ENCODE peak calls at places on chromosomes 4 and X, in six cellular contexts. M, W, U, Y, S and L are unnamed samples. For H3K27me3, the result is how much of the 10 kb centered on the place peaks cover.

GRCh38 chr4:92812652-92813051 is 508.9 kb downstream of the GRID2 start:
- DNase-seq in M (no peak), W (no peak), U (no peak), Y (no peak), S (no peak), L (no peak)

GRCh38 chrX:108312938-108313337 is 125.3 kb downstream of the COL4A6 start:
- DNase-seq in M (no peak), W (no peak), U (no peak), Y (peak), S (peak), L (no peak)

GRCh38 chr4:73919691-73920090 is 50.5 kb downstream of the CXCL1 start:
- DNase-seq in M (no peak), W (no peak), U (no peak), Y (no peak), S (no peak), L (no peak)

GRCh38 chrX:150257348-150258175 is 105.6 kb upstream of the MAMLD1 start:
- DNase-seq in M (no peak), W (no peak), U (no peak), Y (no peak), S (no peak), L (no peak)

GRCh38 chr4:134345249-134345648 is 143.7 kb upstream of the PABPC4L start:
- DNase-seq in M (no peak), W (no peak), U (no peak), Y (no peak), S (peak), L (no peak)

GRCh38 chr4:76758290-76758882 is 139.6 kb downstream of the SOWAHB start:
- DNase-seq in M (no peak), W (no peak), U (no peak), Y (no peak), S (peak), L (peak)

GRCh38 chrX:154374361-154375155 is at the start of gene FLNA:
- DNase-seq in M (peak), W (peak), U (peak), Y (no peak), S (peak), L (no peak)

GRCh38 chr4:19372365-19372764 is 879.3 kb upstream of the SLIT2 start:
- DNase-seq in M (no peak), W (no peak), U (no peak), Y (no peak), S (no peak), L (no peak)

GRCh38 chrX:119682019-119682989 is 10.7 kb downstream of the SEPTIN6 start:
- DNase-seq in M (no peak), W (no peak), U (no peak), Y (no peak), S (no peak), L (peak)

DNA sequence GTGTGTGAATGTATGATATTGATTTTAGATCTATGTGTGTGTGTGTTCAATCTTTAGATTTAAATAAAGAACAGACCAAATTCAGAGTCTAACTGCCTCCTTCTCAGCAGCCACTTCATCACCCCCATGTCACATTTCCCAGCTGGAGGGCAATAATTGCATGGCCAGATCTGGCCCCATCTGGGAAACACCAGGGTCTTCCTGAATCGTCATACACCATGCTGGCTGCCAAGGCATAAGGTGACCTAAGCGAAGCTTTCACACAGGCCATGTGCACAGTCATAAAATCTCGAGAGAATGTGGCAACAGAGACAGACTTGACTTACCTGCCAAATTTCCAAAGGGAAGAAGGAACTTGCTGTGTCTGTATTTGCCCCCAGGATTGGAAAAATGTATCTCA is 269 bp downstream of the PLAC1 start:
- DNase-seq in M (no peak), W (no peak), U (no peak), Y (no peak), S (no peak), L (no peak)
- H3K27me3 ChIP-seq in M (under half), W (under half), U (under half), Y (under half), S (under half), L (under half)

GRCh38 chr4:190019023-190019858 is 7.8 kb downstream of the FRG2 start:
- DNase-seq in M (no peak), W (peak), U (no peak), Y (no peak), S (no peak), L (no peak)

GRCh38 chr4:190018201-190018920 is 8.7 kb downstream of the FRG2 start:
- DNase-seq in M (no peak), W (no peak), U (no peak), Y (no peak), S (no peak), L (no peak)

GRCh38 chr4:190015538-190016368 is 11.3 kb downstream of the FRG2 start:
- DNase-seq in M (no peak), W (no peak), U (no peak), Y (no peak), S (no peak), L (no peak)

GRCh38 chr4:190016369-190017289 is 10.4 kb downstream of the FRG2 start:
- DNase-seq in M (no peak), W (peak), U (no peak), Y (no peak), S (no peak), L (no peak)

DNA sequence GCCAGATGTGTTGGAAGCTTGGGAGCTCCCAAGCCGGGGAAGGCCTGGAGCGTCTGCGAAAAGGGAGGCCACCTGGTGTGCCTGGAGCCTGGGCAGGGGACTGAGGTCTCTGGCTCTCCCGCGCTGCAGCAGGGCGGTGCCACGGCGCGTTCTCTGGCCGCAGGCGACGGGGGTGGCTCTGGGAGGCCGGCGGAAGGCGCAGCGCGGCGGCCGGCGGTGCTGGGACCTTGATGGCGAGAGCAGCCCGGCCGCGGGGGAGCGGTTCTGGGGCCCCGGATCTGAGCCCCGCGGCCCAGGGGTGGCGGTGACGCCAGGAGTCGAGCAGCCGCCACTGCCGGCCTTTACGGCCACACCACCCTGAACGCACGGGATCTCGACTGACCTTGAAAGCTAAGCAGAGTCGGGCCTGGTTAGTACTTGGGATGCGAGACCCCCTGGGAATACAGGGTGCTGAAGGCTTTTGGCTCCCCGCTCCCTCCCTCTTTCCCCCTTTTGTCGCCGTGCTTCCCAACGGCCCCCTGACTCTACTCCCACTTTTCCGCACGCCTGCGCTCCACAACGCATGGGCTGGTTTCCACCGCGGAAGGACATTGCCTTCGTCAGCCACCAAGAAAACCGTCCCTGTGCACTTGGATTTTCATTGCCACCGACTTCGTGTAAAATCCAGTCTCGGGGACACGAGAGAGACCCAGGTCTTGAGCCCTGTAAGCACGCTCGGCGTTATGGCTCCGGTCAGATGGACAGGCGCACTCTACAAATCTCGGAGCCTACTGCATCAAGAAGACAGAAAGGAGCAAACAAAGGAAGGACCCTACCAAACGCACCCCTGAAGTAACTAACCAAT is 9.5 kb downstream of the FRG2 start:
- DNase-seq in M (no peak), W (peak), U (no peak), Y (no peak), S (no peak), L (no peak)
- H3K27me3 ChIP-seq in M (under half), W (under half), U (half or more), Y (half or more), S (half or more), L (half or more)

GRCh38 chrX:1903380-1903935 is 288.6 kb downstream of the ASMT start:
- DNase-seq in M (no peak), W (no peak), U (no peak), Y (no peak), S (no peak), L (no peak)
- H3K27me3 ChIP-seq in M (under half), W (under half), U (under half), Y (under half), S (under half), L (under half)

DNA sequence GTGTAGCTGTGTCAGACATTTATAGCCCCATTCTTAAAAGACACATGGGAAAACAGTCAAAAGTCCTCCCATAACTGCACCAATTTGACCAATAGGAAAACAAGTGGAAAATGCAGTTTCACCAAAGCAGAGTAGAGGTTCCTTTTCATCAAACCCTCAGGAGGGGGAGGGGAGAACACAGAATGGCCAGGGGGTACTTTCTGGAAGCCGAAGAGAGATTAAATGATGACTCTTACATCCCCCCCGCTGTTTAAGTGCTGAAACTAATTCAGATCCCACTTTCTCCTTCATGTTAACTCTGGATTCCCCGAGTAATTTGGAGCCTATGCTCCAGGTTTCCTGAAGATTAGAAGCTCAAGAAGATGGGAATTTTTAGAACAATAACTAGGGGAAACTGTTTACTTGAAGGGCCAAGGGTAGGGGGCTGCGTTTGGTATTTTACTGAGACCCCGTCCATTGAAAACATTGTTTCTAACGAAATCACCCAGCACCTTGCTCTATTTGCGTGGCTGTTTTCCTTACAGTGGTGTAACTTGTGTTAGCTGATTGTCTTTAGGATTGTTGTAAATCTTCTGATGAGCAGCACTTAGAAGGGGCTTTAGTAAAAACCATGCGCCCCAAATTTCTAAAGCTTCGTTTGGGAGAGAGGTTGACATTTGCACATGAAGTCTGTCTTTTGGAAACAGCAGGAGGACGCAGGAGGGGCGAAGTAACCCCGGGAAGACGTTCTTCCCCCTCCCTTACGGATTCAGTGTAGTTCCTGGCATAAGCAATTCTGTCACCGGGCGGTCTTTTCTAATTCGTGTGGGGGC is 2.2 kb upstream of the LEF1 start:
- DNase-seq in M (no peak), W (no peak), U (no peak), Y (no peak), S (peak), L (no peak)
- H3K27me3 ChIP-seq in M (under half), W (under half), U (half or more), Y (half or more), S (under half), L (under half)

DNA sequence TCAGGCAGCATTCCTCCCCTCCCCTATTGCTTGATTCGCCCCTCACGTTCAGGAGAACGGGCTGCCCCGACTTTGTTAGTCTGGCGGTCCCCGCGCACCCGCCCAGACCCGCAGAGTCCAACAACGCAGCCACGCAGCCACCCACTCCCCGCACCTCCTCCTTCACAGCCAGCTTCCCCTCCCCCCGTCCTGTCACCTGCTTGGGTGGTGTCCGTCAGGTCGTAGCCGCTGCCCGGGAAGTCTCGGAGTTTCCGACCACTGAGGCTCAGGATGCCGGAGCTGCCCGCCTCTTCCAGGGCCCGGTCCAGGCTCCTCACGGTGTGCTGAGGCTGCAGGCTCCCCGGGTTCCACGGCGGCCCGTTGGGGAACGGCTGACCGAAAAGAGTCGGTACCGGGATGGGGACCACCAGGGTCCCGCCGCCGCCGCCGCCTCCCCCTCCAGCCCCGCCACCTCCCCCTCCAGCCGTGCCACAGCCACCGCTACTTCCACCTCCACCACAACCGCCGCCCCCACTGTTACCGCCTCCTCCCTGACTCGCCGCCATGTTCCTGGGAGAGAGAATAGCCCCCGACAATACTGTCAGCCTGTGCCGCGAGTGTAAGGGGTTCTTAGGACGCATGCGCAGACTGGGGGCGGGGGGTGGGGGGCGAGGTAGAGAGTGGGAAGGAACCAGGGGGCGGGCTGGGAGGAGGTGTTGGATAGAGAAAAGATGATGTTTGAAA is at the start of gene LRCH2:
- DNase-seq in M (peak), W (peak), U (peak), Y (no peak), S (peak), L (no peak)
- H3K27me3 ChIP-seq in M (under half), W (under half), U (under half), Y (under half), S (under half), L (under half)

GRCh38 chrX:113058634-113059033 is 218.0 kb upstream of the AMOT start:
- DNase-seq in M (no peak), W (no peak), U (no peak), Y (no peak), S (no peak), L (no peak)
- H3K27me3 ChIP-seq in M (under half), W (under half), U (under half), Y (under half), S (under half), L (under half)

GRCh38 chr4:151099976-151100417 is 569 bp downstream of the RPS3A start:
- DNase-seq in M (no peak), W (no peak), U (no peak), Y (no peak), S (no peak), L (peak)

GRCh38 chr4:151098191-151098590 is 1.2 kb upstream of the RPS3A start:
- DNase-seq in M (no peak), W (no peak), U (no peak), Y (no peak), S (no peak), L (no peak)

GRCh38 chr4:151099226-151099975 is at the start of gene RPS3A:
- DNase-seq in M (peak), W (peak), U (peak), Y (peak), S (peak), L (peak)

GRCh38 chr4:151095142-151095541 is 4.3 kb upstream of the RPS3A start:
- DNase-seq in M (no peak), W (no peak), U (no peak), Y (no peak), S (no peak), L (no peak)

GRCh38 chr4:151097759-151098158 is 1.7 kb upstream of the RPS3A start:
- DNase-seq in M (no peak), W (no peak), U (no peak), Y (no peak), S (no peak), L (no peak)
- H3K27me3 ChIP-seq in M (under half), W (under half), U (under half), Y (under half), S (under half), L (under half)